ENCODE peak calls at places on chromosomes 7 and 10, in four cellular contexts. U, V, C and X are unnamed samples.

GRCh38 chr10:122490786-122491680 is 29.7 kb downstream of the HTRA1 start:
- DNase-seq in C (no peak), V (peak; percentile 79), U (no peak), X (peak; percentile 31)

GRCh38 chr10:71255817-71256660 is 43.7 kb downstream of the UNC5B start:
- DNase-seq in U (peak; percentile 84), V (peak; percentile 94), C (peak; percentile 56), X (peak; percentile 73)

GRCh38 chr10:43137701-43137970 is 609 bp upstream of the CSGALNACT2 start:
- DNase-seq in C (no peak), U (peak; percentile 45), V (peak; percentile 72), X (peak; percentile 70)

GRCh38 chr7:155491812-155492211 is 33.9 kb downstream of the EN2 start:
- DNase-seq in U (no peak), C (no peak), V (no peak), X (no peak)

GRCh38 chr7:14837216-14837615 is 65.3 kb downstream of the DGKB start:
- DNase-seq in C (no peak), V (no peak), U (no peak), X (no peak)

GRCh38 chr10:132845780-132846595 is 60.0 kb upstream of the NKX6-2 start:
- DNase-seq in C (no peak), V (no peak), U (no peak), X (no peak)

GRCh38 chr10:88754272-88754671 is 5.5 kb upstream of the LIPN start:
- DNase-seq in V (peak; percentile 61), C (no peak), U (peak; percentile 75), X (no peak)

GRCh38 chr10:6108631-6109443 is 20.0 kb downstream of the RBM17 start:
- DNase-seq in C (peak; percentile 13), U (peak; percentile 61), V (peak; percentile 36), X (no peak)

GRCh38 chr10:124231188-124232135 is 138.1 kb upstream of the CHST15 start:
- DNase-seq in V (no peak), U (no peak), C (no peak), X (no peak)

GRCh38 chr10:72072639-72073038 is 15.7 kb downstream of the SPOCK2 start:
- DNase-seq in C (no peak), V (no peak), U (no peak), X (no peak)

GRCh38 chr7:11168622-11169170 is 195.0 kb downstream of the PHF14 start:
- DNase-seq in U (no peak), V (no peak), C (no peak), X (no peak)

GRCh38 chr10:124736491-124737136 is 7.6 kb downstream of the FAM53B start:
- DNase-seq in U (peak; percentile 28), V (peak; percentile 60), C (no peak), X (peak; percentile 95)

GRCh38 chr10:70714245-70714644 is 41.9 kb downstream of the ADAMTS14 start:
- DNase-seq in V (no peak), U (no peak), C (no peak), X (no peak)

GRCh38 chr10:114115661-114116060 is 58.3 kb downstream of the CCDC186 start:
- DNase-seq in C (no peak), V (no peak), U (no peak), X (no peak)

GRCh38 chr7:29345590-29345989 is 151.0 kb downstream of the CHN2 start:
- DNase-seq in C (peak; percentile 10), U (peak; percentile 41), V (peak; percentile 13), X (peak; percentile 28)

GRCh38 chr10:64785816-64786215 is 1264.6 kb downstream of the REEP3 start:
- DNase-seq in U (no peak), V (no peak), C (no peak), X (no peak)

GRCh38 chr10:79184141-79184625 is 115.4 kb downstream of the ZMIZ1 start:
- DNase-seq in U (peak; percentile 79), C (peak; percentile 48), V (peak; percentile 89), X (no peak)

GRCh38 chr7:116766881-116767280 is 94.9 kb downstream of the MET start:
- DNase-seq in U (no peak), V (no peak), C (no peak), X (no peak)

GRCh38 chr10:80199828-80200227 is 5.5 kb downstream of the ANXA11 start:
- DNase-seq in C (no peak), U (peak; percentile 92), V (peak; percentile 39), X (no peak)

GRCh38 chr10:52283174-52283573 is 30.9 kb upstream of the DKK1 start:
- DNase-seq in V (peak; percentile 13), C (no peak), U (peak; percentile 18), X (no peak)

GRCh38 chr7:82445226-82445625 is 1.6 kb upstream of the CACNA2D1 start:
- DNase-seq in U (no peak), C (no peak), V (no peak), X (no peak)

GRCh38 chr7:43439631-43440401 is 143.1 kb upstream of the STK17A start:
- DNase-seq in U (peak; percentile 37), C (peak; percentile 38), V (peak; percentile 46), X (no peak)

GRCh38 chr10:70601775-70602174 is 766 bp downstream of the PRF1 start:
- DNase-seq in V (no peak), C (no peak), U (no peak), X (no peak)

GRCh38 chr10:113329121-113329596 is 223.7 kb upstream of the HABP2 start:
- DNase-seq in V (peak; percentile 84), U (no peak), C (no peak), X (no peak)

GRCh38 chr7:80542398-80542797 is 30.5 kb upstream of the GNAT3 start:
- DNase-seq in V (peak; percentile 83), C (no peak), U (peak; percentile 13), X (no peak)

GRCh38 chr7:80896856-80897598 is 21.8 kb downstream of the SEMA3C start:
- DNase-seq in V (no peak), U (no peak), C (no peak), X (no peak)

GRCh38 chr10:133268532-133268931 is 8.1 kb downstream of the ADAM8 start:
- DNase-seq in V (no peak), U (no peak), C (no peak), X (no peak)

GRCh38 chr10:72334832-72335393 is 19.8 kb downstream of the DNAJB12 start:
- DNase-seq in V (peak; percentile 96), C (no peak), U (peak; percentile 87), X (peak; percentile 91)

GRCh38 chr10:119663866-119664698 is 12.9 kb downstream of the BAG3 start:
- DNase-seq in U (no peak), C (no peak), V (no peak), X (no peak)

GRCh38 chr7:151426486-151426905 is 13.4 kb downstream of the CRYGN start:
- DNase-seq in C (peak; percentile 60), V (peak; percentile 98), U (peak; percentile 47), X (peak; percentile 85)

GRCh38 chr10:16843252-16843870 is 26.1 kb upstream of the RSU1 start:
- DNase-seq in V (peak; percentile 76), U (peak; percentile 83), C (peak; percentile 58), X (no peak)

GRCh38 chr10:124983321-124983720 is 41.4 kb downstream of the ZRANB1 start:
- DNase-seq in V (peak; percentile 40), U (peak; percentile 55), C (no peak), X (no peak)

GRCh38 chr7:54811016-54811924 is 52.3 kb upstream of the SEC61G start:
- DNase-seq in V (peak; percentile 95), C (no peak), U (peak; percentile 78), X (no peak)

GRCh38 chr7:140456627-140457051 is 22.7 kb downstream of the MKRN1 start:
- DNase-seq in C (no peak), U (no peak), V (no peak), X (no peak)

GRCh38 chr7:111919164-111919563 is 287.0 kb downstream of the DOCK4 start:
- DNase-seq in U (no peak), C (no peak), V (no peak), X (no peak)

GRCh38 chr7:127976056-127976455 is 55.2 kb downstream of the LRRC4 start:
- DNase-seq in V (peak; percentile 34), U (no peak), C (no peak), X (no peak)

GRCh38 chr7:123538189-123538714 is 3.9 kb upstream of the IQUB start:
- DNase-seq in C (peak; percentile 60), U (peak; percentile 84), V (peak; percentile 91), X (no peak)

GRCh38 chr7:29480456-29480855 is 83.2 kb upstream of the PRR15 start:
- DNase-seq in U (no peak), V (no peak), C (no peak), X (no peak)

GRCh38 chr10:19971343-19971742 is 155.1 kb downstream of the PLXDC2 start:
- DNase-seq in C (no peak), V (no peak), U (no peak), X (no peak)

GRCh38 chr10:97913554-97913953 is 63.9 kb downstream of the GOLGA7B start:
- DNase-seq in C (no peak), U (no peak), V (no peak), X (no peak)
- H3K4me3 ChIP-seq in C (no peak overlapping the region), U (no peak overlapping the region), V (no peak overlapping the region), X (no peak overlapping the region)

GRCh38 chr10:29846881-29847280 is 212.1 kb upstream of the SVIL start:
- DNase-seq in U (no peak), C (no peak), V (no peak), X (no peak)
- H3K4me1 ChIP-seq in U (peaks cover 31% of the 10 kb centered on the region), C (no peaks in the 10 kb centered on the region), V (peaks cover 7% of the 10 kb centered on the region), X (peaks cover 14% of the 10 kb centered on the region)

GRCh38 chr10:49398000-49398861 is 2.3 kb upstream of the DRGX start:
- DNase-seq in C (no peak), V (peak; percentile 35), U (peak; percentile 32), X (peak; percentile 77)
- H3K4me3 ChIP-seq in C (no peak overlapping the region), V (no peak overlapping the region), U (no peak overlapping the region), X (peak overlapping the region; percentile 52)

GRCh38 chr7:44634839-44635591 is 28.6 kb downstream of the OGDH start:
- DNase-seq in V (no peak), U (peak; percentile 62), C (no peak), X (peak; percentile 79)
- H3K4me1 ChIP-seq in V (peaks cover 33% of the 10 kb centered on the region), U (peaks cover 53% of the 10 kb centered on the region), C (peaks cover 67% of the 10 kb centered on the region), X (peaks cover 83% of the 10 kb centered on the region)

GRCh38 chr7:3302681-3303320 is 1.7 kb downstream of the SDK1 start:
- DNase-seq in C (no peak), V (no peak), U (no peak), X (no peak)
- H3K4me3 ChIP-seq in C (no peak overlapping the region), V (peak overlapping the region; percentile 47), U (no peak overlapping the region), X (peak overlapping the region; percentile 64)

GRCh38 chr10:33669861-33670385 is 335.5 kb upstream of the NRP1 start:
- DNase-seq in U (no peak), C (no peak), V (no peak), X (no peak)
- H3K4me1 ChIP-seq in U (peaks cover under 1% of the 10 kb centered on the region), C (no peaks in the 10 kb centered on the region), V (no peaks in the 10 kb centered on the region), X (no peaks in the 10 kb centered on the region)

GRCh38 chr10:110857265-110858158 is 14.2 kb upstream of the PDCD4 start:
- DNase-seq in C (no peak), U (peak; percentile 14), V (peak; percentile 60), X (no peak)
- H3K4me3 ChIP-seq in C (no peak overlapping the region), U (no peak overlapping the region), V (no peak overlapping the region), X (no peak overlapping the region)

GRCh38 chr7:2806571-2806970 is 37.5 kb downstream of the GNA12 start:
- DNase-seq in C (no peak), V (no peak), U (no peak), X (no peak)
- H3K4me1 ChIP-seq in C (peaks cover 19% of the 10 kb centered on the region), V (peaks cover 30% of the 10 kb centered on the region), U (peaks cover 19% of the 10 kb centered on the region), X (peaks cover 11% of the 10 kb centered on the region)